ENCODE peak calls at places on chromosome 12, in nine cellular contexts. One of them, this sample, is unnamed. For H3K36me3, the result is how much of the 10 kb centered on the place peaks cover.

GRCh38 chr12:99381992-99382391 is 265.6 kb upstream of the GARIN6 start:
- DNase-seq in trophoblast cell: peak
- DNase-seq in IMR-90: no peak
- DNase-seq in upper lobe of right lung: no peak
- DNase-seq in heart right ventricle: no peak
- DNase-seq in OCI-LY7: no peak
- DNase-seq in spleen: no peak
- DNase-seq in endodermal cell: no peak
- DNase-seq in HCT116: no peak
- DNase-seq in this sample: no peak

GRCh38 chr12:69583203-69583602 is 2.1 kb upstream of the CCT2 start:
- DNase-seq in endodermal cell: peak
- DNase-seq in heart right ventricle: no peak
- DNase-seq in upper lobe of right lung: no peak
- DNase-seq in trophoblast cell: peak
- DNase-seq in HCT116: no peak
- DNase-seq in spleen: no peak
- DNase-seq in IMR-90: no peak
- DNase-seq in OCI-LY7: peak
- DNase-seq in this sample: no peak

GRCh38 chr12:132366341-132366861 is 37.0 kb upstream of the GALNT9 start:
- DNase-seq in endodermal cell: no peak
- DNase-seq in upper lobe of right lung: peak
- DNase-seq in heart right ventricle: no peak
- DNase-seq in OCI-LY7: no peak
- DNase-seq in IMR-90: no peak
- DNase-seq in trophoblast cell: no peak
- DNase-seq in HCT116: no peak
- DNase-seq in spleen: peak
- DNase-seq in this sample: no peak

GRCh38 chr12:100864366-100864765 is 69.8 kb downstream of the ANO4 start:
- DNase-seq in IMR-90: no peak
- DNase-seq in spleen: no peak
- DNase-seq in upper lobe of right lung: no peak
- DNase-seq in HCT116: no peak
- DNase-seq in OCI-LY7: no peak
- DNase-seq in heart right ventricle: no peak
- DNase-seq in endodermal cell: no peak
- DNase-seq in trophoblast cell: no peak
- DNase-seq in this sample: no peak

GRCh38 chr12:11170810-11171144 is 217 bp upstream of the SMIM10L1 start:
- DNase-seq in trophoblast cell: no peak
- DNase-seq in IMR-90: no peak
- DNase-seq in heart right ventricle: no peak
- DNase-seq in HCT116: no peak
- DNase-seq in spleen: no peak
- DNase-seq in endodermal cell: no peak
- DNase-seq in OCI-LY7: no peak
- DNase-seq in upper lobe of right lung: no peak
- DNase-seq in this sample: no peak

GRCh38 chr12:88062464-88062863 is 33.3 kb upstream of the C12orf50 start:
- DNase-seq in IMR-90: no peak
- DNase-seq in spleen: no peak
- DNase-seq in HCT116: no peak
- DNase-seq in trophoblast cell: no peak
- DNase-seq in OCI-LY7: no peak
- DNase-seq in endodermal cell: no peak
- DNase-seq in heart right ventricle: no peak
- DNase-seq in upper lobe of right lung: no peak
- DNase-seq in this sample: no peak

GRCh38 chr12:115174928-115175327 is 491.0 kb upstream of the TBX3 start:
- DNase-seq in HCT116: no peak
- DNase-seq in endodermal cell: peak
- DNase-seq in OCI-LY7: no peak
- DNase-seq in trophoblast cell: no peak
- DNase-seq in IMR-90: no peak
- DNase-seq in heart right ventricle: no peak
- DNase-seq in spleen: no peak
- DNase-seq in upper lobe of right lung: no peak
- DNase-seq in this sample: no peak

GRCh38 chr12:125341422-125341821 is 276.2 kb downstream of the AACS start:
- DNase-seq in IMR-90: no peak
- DNase-seq in trophoblast cell: no peak
- DNase-seq in OCI-LY7: no peak
- DNase-seq in heart right ventricle: no peak
- DNase-seq in HCT116: no peak
- DNase-seq in endodermal cell: no peak
- DNase-seq in upper lobe of right lung: no peak
- DNase-seq in spleen: no peak
- DNase-seq in this sample: no peak

GRCh38 chr12:11746024-11746771 is 96.7 kb downstream of the ETV6 start:
- DNase-seq in trophoblast cell: peak
- DNase-seq in HCT116: no peak
- DNase-seq in OCI-LY7: peak
- DNase-seq in upper lobe of right lung: no peak
- DNase-seq in IMR-90: peak
- DNase-seq in heart right ventricle: no peak
- DNase-seq in spleen: no peak
- DNase-seq in endodermal cell: no peak
- DNase-seq in this sample: peak

GRCh38 chr12:58588771-58589170 is 331.5 kb downstream of the LRIG3 start:
- DNase-seq in endodermal cell: no peak
- DNase-seq in HCT116: no peak
- DNase-seq in trophoblast cell: peak
- DNase-seq in OCI-LY7: no peak
- DNase-seq in spleen: no peak
- DNase-seq in IMR-90: peak
- DNase-seq in upper lobe of right lung: no peak
- DNase-seq in heart right ventricle: no peak
- DNase-seq in this sample: no peak

GRCh38 chr12:26244503-26244902 is 49.1 kb downstream of the SSPN start:
- DNase-seq in endodermal cell: no peak
- DNase-seq in OCI-LY7: no peak
- DNase-seq in trophoblast cell: no peak
- DNase-seq in upper lobe of right lung: no peak
- DNase-seq in spleen: no peak
- DNase-seq in HCT116: no peak
- DNase-seq in IMR-90: no peak
- DNase-seq in heart right ventricle: no peak
- DNase-seq in this sample: no peak

GRCh38 chr12:27109339-27110023 is 27.1 kb upstream of the C12orf71 start:
- DNase-seq in trophoblast cell: no peak
- DNase-seq in heart right ventricle: no peak
- DNase-seq in HCT116: no peak
- DNase-seq in upper lobe of right lung: no peak
- DNase-seq in endodermal cell: no peak
- DNase-seq in IMR-90: no peak
- DNase-seq in spleen: no peak
- DNase-seq in OCI-LY7: no peak
- DNase-seq in this sample: no peak

DNA sequence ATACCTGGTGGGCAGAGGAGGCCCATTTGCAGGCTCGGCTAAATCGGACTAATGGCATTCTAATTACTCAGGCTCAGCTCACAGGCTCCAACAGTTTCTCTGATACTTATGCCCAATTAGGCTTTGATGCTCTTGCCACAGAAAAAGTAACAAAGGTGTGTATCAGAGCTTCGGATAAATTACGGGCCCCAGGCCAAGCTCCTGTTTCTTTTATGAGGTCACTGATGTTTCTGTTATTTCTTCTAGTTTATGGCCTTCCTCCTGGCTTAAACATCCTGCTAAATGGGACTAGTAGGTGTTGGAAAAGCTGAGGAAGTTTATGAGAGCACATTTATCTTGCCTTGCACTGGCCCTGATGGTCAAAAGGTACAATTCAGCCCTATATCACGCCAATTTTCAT is 28.8 kb upstream of the C12orf75 start:
- DNase-seq in OCI-LY7: no peak
- DNase-seq in spleen: no peak
- DNase-seq in HCT116: no peak
- DNase-seq in endodermal cell: no peak
- DNase-seq in upper lobe of right lung: no peak
- DNase-seq in trophoblast cell: no peak
- DNase-seq in IMR-90: no peak
- DNase-seq in heart right ventricle: no peak
- DNase-seq in this sample: no peak
- H3K36me3 ChIP-seq in OCI-LY7: under half
- H3K36me3 ChIP-seq in spleen: under half
- H3K36me3 ChIP-seq in HCT116: under half
- H3K36me3 ChIP-seq in endodermal cell: under half
- H3K36me3 ChIP-seq in upper lobe of right lung: under half
- H3K36me3 ChIP-seq in trophoblast cell: under half
- H3K36me3 ChIP-seq in IMR-90: under half
- H3K36me3 ChIP-seq in heart right ventricle: under half
- H3K36me3 ChIP-seq in this sample: under half

DNA sequence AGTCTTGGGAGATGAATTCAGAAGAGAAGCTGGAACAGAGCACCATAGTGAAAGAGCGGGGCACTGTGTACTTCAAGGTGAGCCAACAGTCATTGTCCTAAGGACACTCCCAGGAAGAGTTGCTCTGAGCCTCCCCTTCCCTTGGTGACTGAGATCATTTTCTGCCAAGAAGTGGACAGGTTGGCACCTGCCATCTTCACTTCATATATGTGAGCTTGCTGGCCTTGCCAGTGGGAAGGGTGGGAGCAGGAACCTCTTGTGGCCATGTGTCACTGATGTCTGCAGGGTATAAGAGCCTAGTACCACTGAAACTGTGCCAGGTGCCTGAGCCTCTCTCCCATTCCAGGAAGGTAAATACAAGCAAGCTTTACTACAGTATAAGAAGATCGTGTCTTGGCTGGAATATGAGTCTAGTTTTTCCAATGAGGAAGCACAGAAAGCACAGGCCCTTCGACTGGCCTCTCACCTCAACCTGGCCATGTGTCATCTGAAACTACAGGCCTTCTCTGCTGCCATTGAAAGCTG is 5.3 kb downstream of the FKBP4 start:
- DNase-seq in endodermal cell: no peak
- DNase-seq in spleen: no peak
- DNase-seq in OCI-LY7: no peak
- DNase-seq in trophoblast cell: no peak
- DNase-seq in upper lobe of right lung: no peak
- DNase-seq in HCT116: no peak
- DNase-seq in IMR-90: no peak
- DNase-seq in heart right ventricle: no peak
- DNase-seq in this sample: peak
- H3K36me3 ChIP-seq in endodermal cell: half or more
- H3K36me3 ChIP-seq in spleen: half or more
- H3K36me3 ChIP-seq in OCI-LY7: half or more
- H3K36me3 ChIP-seq in trophoblast cell: half or more
- H3K36me3 ChIP-seq in upper lobe of right lung: half or more
- H3K36me3 ChIP-seq in HCT116: half or more
- H3K36me3 ChIP-seq in IMR-90: under half
- H3K36me3 ChIP-seq in heart right ventricle: half or more
- H3K36me3 ChIP-seq in this sample: half or more

DNA sequence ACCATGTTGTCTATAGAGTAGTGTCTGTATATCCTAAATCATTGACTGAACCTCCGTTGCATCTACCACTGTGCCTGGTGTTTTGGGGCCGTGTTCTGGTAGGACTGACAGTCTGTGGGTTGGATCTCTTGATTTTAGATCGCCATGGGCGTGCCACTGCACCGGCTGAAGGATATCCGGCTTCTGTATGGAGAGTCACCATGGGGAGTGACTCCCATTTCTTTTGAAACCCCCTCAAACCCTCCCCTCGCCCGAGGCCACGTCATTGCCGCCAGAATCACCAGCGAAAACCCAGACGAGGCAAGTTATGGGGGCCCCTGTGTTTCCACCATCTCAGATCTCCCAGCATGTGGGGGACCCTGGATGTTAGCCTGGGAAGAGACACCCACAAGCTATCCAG is 69.1 kb downstream of the ACACB start:
- DNase-seq in heart right ventricle: no peak
- DNase-seq in HCT116: no peak
- DNase-seq in upper lobe of right lung: no peak
- DNase-seq in IMR-90: no peak
- DNase-seq in trophoblast cell: no peak
- DNase-seq in spleen: no peak
- DNase-seq in OCI-LY7: no peak
- DNase-seq in endodermal cell: peak
- DNase-seq in this sample: no peak
- H3K36me3 ChIP-seq in heart right ventricle: half or more
- H3K36me3 ChIP-seq in HCT116: under half
- H3K36me3 ChIP-seq in upper lobe of right lung: half or more
- H3K36me3 ChIP-seq in IMR-90: under half
- H3K36me3 ChIP-seq in trophoblast cell: under half
- H3K36me3 ChIP-seq in spleen: half or more
- H3K36me3 ChIP-seq in OCI-LY7: under half
- H3K36me3 ChIP-seq in endodermal cell: under half
- H3K36me3 ChIP-seq in this sample: under half

GRCh38 chr12:56219840-56220239 is 1.9 kb downstream of the RNF41 start:
- DNase-seq in OCI-LY7: no peak
- DNase-seq in trophoblast cell: no peak
- DNase-seq in upper lobe of right lung: no peak
- DNase-seq in HCT116: no peak
- DNase-seq in IMR-90: no peak
- DNase-seq in heart right ventricle: no peak
- DNase-seq in endodermal cell: no peak
- DNase-seq in spleen: no peak
- DNase-seq in this sample: no peak

GRCh38 chr12:56212360-56212759 is 9.4 kb downstream of the RNF41 start:
- DNase-seq in OCI-LY7: no peak
- DNase-seq in HCT116: no peak
- DNase-seq in spleen: no peak
- DNase-seq in trophoblast cell: no peak
- DNase-seq in IMR-90: no peak
- DNase-seq in heart right ventricle: no peak
- DNase-seq in upper lobe of right lung: no peak
- DNase-seq in endodermal cell: no peak
- DNase-seq in this sample: no peak

GRCh38 chr12:56216461-56216860 is 5.3 kb downstream of the RNF41 start:
- DNase-seq in spleen: no peak
- DNase-seq in trophoblast cell: no peak
- DNase-seq in endodermal cell: no peak
- DNase-seq in HCT116: no peak
- DNase-seq in IMR-90: no peak
- DNase-seq in upper lobe of right lung: no peak
- DNase-seq in heart right ventricle: no peak
- DNase-seq in OCI-LY7: no peak
- DNase-seq in this sample: no peak

GRCh38 chr12:56208014-56208413 is 13.7 kb downstream of the RNF41 start:
- DNase-seq in upper lobe of right lung: no peak
- DNase-seq in heart right ventricle: no peak
- DNase-seq in trophoblast cell: no peak
- DNase-seq in spleen: no peak
- DNase-seq in IMR-90: no peak
- DNase-seq in endodermal cell: no peak
- DNase-seq in OCI-LY7: peak
- DNase-seq in HCT116: no peak
- DNase-seq in this sample: no peak

DNA sequence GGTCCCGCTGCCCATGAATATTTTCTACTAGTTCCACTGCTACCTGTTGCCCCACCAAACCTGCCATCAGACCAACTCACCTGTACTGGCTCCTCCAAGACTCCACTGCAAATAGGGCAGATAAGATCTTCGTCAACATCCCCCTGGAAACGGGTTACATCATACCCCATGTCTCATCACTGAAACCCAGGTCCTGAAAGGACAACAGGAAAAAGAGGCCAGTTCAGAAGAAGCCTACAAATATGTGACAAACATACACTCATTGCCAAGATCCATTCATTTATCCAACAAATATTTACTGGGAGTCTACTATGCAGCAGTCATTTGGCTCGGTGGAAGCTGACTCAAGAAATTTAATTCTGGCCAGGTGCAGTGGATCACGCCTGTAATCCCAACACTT is 7.8 kb downstream of the RNF41 start:
- DNase-seq in heart right ventricle: no peak
- DNase-seq in upper lobe of right lung: no peak
- DNase-seq in endodermal cell: no peak
- DNase-seq in spleen: no peak
- DNase-seq in IMR-90: no peak
- DNase-seq in HCT116: no peak
- DNase-seq in trophoblast cell: peak
- DNase-seq in OCI-LY7: no peak
- DNase-seq in this sample: no peak
- H3K36me3 ChIP-seq in heart right ventricle: half or more
- H3K36me3 ChIP-seq in upper lobe of right lung: half or more
- H3K36me3 ChIP-seq in endodermal cell: half or more
- H3K36me3 ChIP-seq in spleen: half or more
- H3K36me3 ChIP-seq in IMR-90: half or more
- H3K36me3 ChIP-seq in HCT116: under half
- H3K36me3 ChIP-seq in trophoblast cell: under half
- H3K36me3 ChIP-seq in OCI-LY7: half or more
- H3K36me3 ChIP-seq in this sample: under half

This sample was measured in keratinocyte.